ENCODE peak calls at places on chromosomes 5 and 9, in five cellular contexts. One of them, this sample, is unnamed.
A peak's percentile ranks its signal among the peaks of the same experiment; 100 is the strongest.

GRCh38 chr5:58317009-58317408 is 142.9 kb downstream of the PLK2 start:
- DNase-seq in astrocyte of the spinal cord: no peak
- DNase-seq in mammary epithelial cell: no peak
- DNase-seq in CD4-positive, CD25-positive, alpha-beta regulatory T cell: no peak
- DNase-seq in heart left ventricle: no peak
- DNase-seq in this sample: no peak

GRCh38 chr5:113162770-113163169 is 186.2 kb downstream of the DCP2 start:
- DNase-seq in mammary epithelial cell: peak; percentile 90
- DNase-seq in heart left ventricle: no peak
- DNase-seq in CD4-positive, CD25-positive, alpha-beta regulatory T cell: no peak
- DNase-seq in astrocyte of the spinal cord: peak; percentile 14
- DNase-seq in this sample: no peak

GRCh38 chr9:3893519-3893918 is 367.7 kb upstream of the RFX3 start:
- DNase-seq in astrocyte of the spinal cord: no peak
- DNase-seq in CD4-positive, CD25-positive, alpha-beta regulatory T cell: no peak
- DNase-seq in heart left ventricle: no peak
- DNase-seq in mammary epithelial cell: no peak
- DNase-seq in this sample: no peak

GRCh38 chr5:82599692-82600091 is 321.5 kb upstream of the RPS23 start:
- DNase-seq in CD4-positive, CD25-positive, alpha-beta regulatory T cell: no peak
- DNase-seq in astrocyte of the spinal cord: no peak
- DNase-seq in heart left ventricle: no peak
- DNase-seq in mammary epithelial cell: no peak
- DNase-seq in this sample: no peak

GRCh38 chr9:89436963-89437625 is 60.8 kb downstream of the SEMA4D start:
- DNase-seq in astrocyte of the spinal cord: no peak
- DNase-seq in CD4-positive, CD25-positive, alpha-beta regulatory T cell: peak; percentile 90
- DNase-seq in heart left ventricle: no peak
- DNase-seq in mammary epithelial cell: peak; percentile 17
- DNase-seq in this sample: peak; percentile 77

GRCh38 chr5:149651686-149652085 is 70.4 kb downstream of the ARHGEF37 start:
- DNase-seq in astrocyte of the spinal cord: no peak
- DNase-seq in heart left ventricle: no peak
- DNase-seq in mammary epithelial cell: no peak
- DNase-seq in CD4-positive, CD25-positive, alpha-beta regulatory T cell: peak; percentile 51
- DNase-seq in this sample: no peak

GRCh38 chr9:83588256-83588655 is 34.7 kb upstream of the IDNK start:
- DNase-seq in mammary epithelial cell: no peak
- DNase-seq in astrocyte of the spinal cord: no peak
- DNase-seq in CD4-positive, CD25-positive, alpha-beta regulatory T cell: no peak
- DNase-seq in heart left ventricle: no peak
- DNase-seq in this sample: no peak

GRCh38 chr5:67842806-67843205 is 372.8 kb upstream of the PIK3R1 start:
- DNase-seq in astrocyte of the spinal cord: peak; percentile 19
- DNase-seq in mammary epithelial cell: peak; percentile 5
- DNase-seq in CD4-positive, CD25-positive, alpha-beta regulatory T cell: no peak
- DNase-seq in heart left ventricle: no peak
- DNase-seq in this sample: no peak

GRCh38 chr5:139251281-139251687 is 42.3 kb upstream of the MATR3 start:
- DNase-seq in CD4-positive, CD25-positive, alpha-beta regulatory T cell: peak; percentile 58
- DNase-seq in heart left ventricle: no peak
- DNase-seq in mammary epithelial cell: no peak
- DNase-seq in astrocyte of the spinal cord: no peak
- DNase-seq in this sample: no peak

GRCh38 chr9:71990466-71990865 is 69.9 kb downstream of the C9orf57 start:
- DNase-seq in astrocyte of the spinal cord: no peak
- DNase-seq in mammary epithelial cell: no peak
- DNase-seq in heart left ventricle: no peak
- DNase-seq in CD4-positive, CD25-positive, alpha-beta regulatory T cell: no peak
- DNase-seq in this sample: no peak

GRCh38 chr5:170479484-170479883 is 24.3 kb upstream of the KCNIP1 start:
- DNase-seq in heart left ventricle: no peak
- DNase-seq in astrocyte of the spinal cord: no peak
- DNase-seq in mammary epithelial cell: no peak
- DNase-seq in CD4-positive, CD25-positive, alpha-beta regulatory T cell: no peak
- DNase-seq in this sample: no peak

GRCh38 chr5:18920966-18921365 is 1067.0 kb downstream of the CDH18 start:
- DNase-seq in CD4-positive, CD25-positive, alpha-beta regulatory T cell: no peak
- DNase-seq in astrocyte of the spinal cord: no peak
- DNase-seq in heart left ventricle: no peak
- DNase-seq in mammary epithelial cell: no peak
- DNase-seq in this sample: no peak

GRCh38 chr5:89313044-89313443 is 430.1 kb upstream of the MEF2C start:
- DNase-seq in CD4-positive, CD25-positive, alpha-beta regulatory T cell: no peak
- DNase-seq in astrocyte of the spinal cord: peak; percentile 84
- DNase-seq in mammary epithelial cell: peak; percentile 99
- DNase-seq in heart left ventricle: no peak
- DNase-seq in this sample: no peak

GRCh38 chr5:96968074-96968473 is 32.2 kb downstream of the LNPEP start:
- DNase-seq in CD4-positive, CD25-positive, alpha-beta regulatory T cell: no peak
- DNase-seq in mammary epithelial cell: peak; percentile 21
- DNase-seq in heart left ventricle: no peak
- DNase-seq in astrocyte of the spinal cord: peak; percentile 63
- DNase-seq in this sample: no peak

GRCh38 chr5:149528661-149529060 is 22.6 kb downstream of the CSNK1A1 start:
- DNase-seq in astrocyte of the spinal cord: no peak
- DNase-seq in CD4-positive, CD25-positive, alpha-beta regulatory T cell: no peak
- DNase-seq in mammary epithelial cell: peak; percentile 63
- DNase-seq in heart left ventricle: no peak
- DNase-seq in this sample: no peak

GRCh38 chr5:136057401-136057951 is 28.7 kb downstream of the TGFBI start:
- DNase-seq in CD4-positive, CD25-positive, alpha-beta regulatory T cell: no peak
- DNase-seq in astrocyte of the spinal cord: peak; percentile 73
- DNase-seq in heart left ventricle: no peak
- DNase-seq in mammary epithelial cell: no peak
- DNase-seq in this sample: no peak

GRCh38 chr5:149240354-149240998 is 31.2 kb upstream of the AFAP1L1 start:
- DNase-seq in CD4-positive, CD25-positive, alpha-beta regulatory T cell: peak; percentile 98
- DNase-seq in mammary epithelial cell: no peak
- DNase-seq in astrocyte of the spinal cord: no peak
- DNase-seq in heart left ventricle: no peak
- DNase-seq in this sample: peak; percentile 46

GRCh38 chr9:135134253-135135028 is 47.0 kb downstream of the OLFM1 start:
- DNase-seq in heart left ventricle: no peak
- DNase-seq in mammary epithelial cell: no peak
- DNase-seq in CD4-positive, CD25-positive, alpha-beta regulatory T cell: no peak
- DNase-seq in astrocyte of the spinal cord: no peak
- DNase-seq in this sample: no peak

GRCh38 chr5:116482394-116482793 is 92.2 kb downstream of the SEMA6A start:
- DNase-seq in CD4-positive, CD25-positive, alpha-beta regulatory T cell: no peak
- DNase-seq in heart left ventricle: no peak
- DNase-seq in mammary epithelial cell: peak; percentile 65
- DNase-seq in astrocyte of the spinal cord: peak; percentile 50
- DNase-seq in this sample: no peak

GRCh38 chr9:107491081-107492053 is 1.8 kb upstream of the KLF4 start:
- DNase-seq in CD4-positive, CD25-positive, alpha-beta regulatory T cell: no peak
- DNase-seq in astrocyte of the spinal cord: no peak
- DNase-seq in heart left ventricle: peak; percentile 38
- DNase-seq in mammary epithelial cell: no peak
- DNase-seq in this sample: no peak

GRCh38 chr5:33631786-33632185 is 191.0 kb downstream of the TARS1 start:
- DNase-seq in astrocyte of the spinal cord: peak; percentile 53
- DNase-seq in heart left ventricle: no peak
- DNase-seq in CD4-positive, CD25-positive, alpha-beta regulatory T cell: no peak
- DNase-seq in mammary epithelial cell: peak; percentile 51
- DNase-seq in this sample: no peak

GRCh38 chr5:179285236-179285635 is 60.0 kb downstream of the ADAMTS2 start:
- DNase-seq in CD4-positive, CD25-positive, alpha-beta regulatory T cell: no peak
- DNase-seq in heart left ventricle: peak; percentile 91
- DNase-seq in astrocyte of the spinal cord: no peak
- DNase-seq in mammary epithelial cell: no peak
- DNase-seq in this sample: no peak

GRCh38 chr9:109382585-109382984 is 61.7 kb upstream of the EPB41L4B start:
- DNase-seq in mammary epithelial cell: no peak
- DNase-seq in heart left ventricle: no peak
- DNase-seq in astrocyte of the spinal cord: no peak
- DNase-seq in CD4-positive, CD25-positive, alpha-beta regulatory T cell: no peak
- DNase-seq in this sample: no peak

GRCh38 chr9:109383356-109383755 is 62.5 kb upstream of the EPB41L4B start:
- DNase-seq in CD4-positive, CD25-positive, alpha-beta regulatory T cell: no peak
- DNase-seq in astrocyte of the spinal cord: no peak
- DNase-seq in mammary epithelial cell: no peak
- DNase-seq in heart left ventricle: no peak
- DNase-seq in this sample: no peak

GRCh38 chr9:109381011-109381729 is 60.3 kb upstream of the EPB41L4B start:
- DNase-seq in mammary epithelial cell: peak; percentile 43
- DNase-seq in heart left ventricle: no peak
- DNase-seq in astrocyte of the spinal cord: peak; percentile 9
- DNase-seq in CD4-positive, CD25-positive, alpha-beta regulatory T cell: no peak
- DNase-seq in this sample: no peak

GRCh38 chr9:109383947-109384346 is 63.1 kb upstream of the EPB41L4B start:
- DNase-seq in CD4-positive, CD25-positive, alpha-beta regulatory T cell: no peak
- DNase-seq in mammary epithelial cell: no peak
- DNase-seq in astrocyte of the spinal cord: no peak
- DNase-seq in heart left ventricle: no peak
- DNase-seq in this sample: no peak

GRCh38 chr9:109382182-109382581 is 61.3 kb upstream of the EPB41L4B start:
- DNase-seq in CD4-positive, CD25-positive, alpha-beta regulatory T cell: no peak
- DNase-seq in mammary epithelial cell: no peak
- DNase-seq in heart left ventricle: no peak
- DNase-seq in astrocyte of the spinal cord: no peak
- DNase-seq in this sample: no peak
- H3K4me3 ChIP-seq in CD4-positive, CD25-positive, alpha-beta regulatory T cell: no peak overlapping the region
- H3K4me3 ChIP-seq in mammary epithelial cell: no peak overlapping the region
- H3K4me3 ChIP-seq in heart left ventricle: no peak overlapping the region
- H3K4me3 ChIP-seq in astrocyte of the spinal cord: no peak overlapping the region
- H3K4me3 ChIP-seq in this sample: no peak overlapping the region

DNA sequence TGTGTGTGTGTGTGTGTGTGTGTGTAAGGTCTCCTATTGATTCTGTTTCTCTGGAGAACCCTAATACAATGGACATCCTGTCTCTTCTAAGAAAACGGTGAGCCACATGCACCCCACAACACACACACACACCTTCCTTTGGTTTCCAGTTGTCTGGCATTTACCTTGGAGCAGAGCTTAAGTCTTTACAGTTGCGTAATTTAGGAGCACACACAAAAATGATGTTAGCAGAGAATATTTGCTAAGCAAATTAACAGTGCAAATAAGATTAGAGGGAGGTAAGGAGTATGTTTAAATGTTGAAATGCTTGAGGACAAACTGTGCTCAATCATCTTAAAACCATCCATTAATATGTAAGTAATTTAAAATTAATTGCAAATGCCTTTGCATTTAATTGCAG is 478.5 kb downstream of the ARHGEF28 start:
- DNase-seq in mammary epithelial cell: no peak
- DNase-seq in astrocyte of the spinal cord: no peak
- DNase-seq in heart left ventricle: no peak
- DNase-seq in CD4-positive, CD25-positive, alpha-beta regulatory T cell: no peak
- DNase-seq in this sample: no peak
- H3K4me3 ChIP-seq in mammary epithelial cell: no peak overlapping the region
- H3K4me3 ChIP-seq in astrocyte of the spinal cord: no peak overlapping the region
- H3K4me3 ChIP-seq in heart left ventricle: no peak overlapping the region
- H3K4me3 ChIP-seq in CD4-positive, CD25-positive, alpha-beta regulatory T cell: no peak overlapping the region
- H3K4me3 ChIP-seq in this sample: no peak overlapping the region

DNA sequence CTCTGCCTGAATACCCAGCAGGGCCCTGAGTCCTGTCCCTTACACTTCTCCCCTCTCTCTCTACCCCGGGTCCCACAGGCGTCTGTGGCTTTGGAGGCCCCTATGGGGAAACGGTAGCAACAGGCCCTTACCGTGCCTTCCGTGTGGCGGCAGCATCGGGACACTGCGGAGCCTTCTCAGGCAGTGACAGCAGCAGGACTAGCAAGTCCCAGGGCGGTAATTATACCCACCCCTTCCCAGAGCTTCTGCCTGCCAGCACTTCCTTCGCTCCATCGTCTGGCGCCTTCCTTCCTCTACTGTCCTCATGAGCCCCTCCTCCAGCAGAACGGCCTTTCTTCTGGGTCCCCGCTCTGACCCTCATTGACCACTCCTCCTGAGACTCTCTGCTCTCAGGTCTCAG is 17.9 kb upstream of the PHF2 start:
- DNase-seq in mammary epithelial cell: no peak
- DNase-seq in CD4-positive, CD25-positive, alpha-beta regulatory T cell: no peak
- DNase-seq in heart left ventricle: no peak
- DNase-seq in astrocyte of the spinal cord: no peak
- DNase-seq in this sample: no peak
- H3K4me3 ChIP-seq in mammary epithelial cell: no peak overlapping the region
- H3K4me3 ChIP-seq in CD4-positive, CD25-positive, alpha-beta regulatory T cell: no peak overlapping the region
- H3K4me3 ChIP-seq in heart left ventricle: no peak overlapping the region
- H3K4me3 ChIP-seq in astrocyte of the spinal cord: no peak overlapping the region
- H3K4me3 ChIP-seq in this sample: no peak overlapping the region

DNA sequence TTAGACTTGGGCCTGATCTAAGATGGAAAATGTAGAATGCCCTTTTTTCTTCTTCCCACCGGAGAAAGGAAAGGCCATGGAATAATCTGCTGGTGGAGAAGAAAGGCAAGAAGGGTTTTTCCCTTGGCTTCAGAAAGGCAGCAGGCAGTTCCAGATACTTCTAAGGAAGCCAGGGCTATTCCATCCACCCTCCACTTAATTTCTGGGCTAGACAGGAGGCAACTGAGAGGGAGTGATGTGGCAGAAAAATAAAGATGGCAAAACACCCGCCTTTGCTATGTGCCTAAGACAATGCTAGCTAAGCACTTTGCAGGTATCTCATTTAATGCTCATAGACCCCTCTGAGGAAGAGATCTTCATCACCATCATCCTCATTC is 9.9 kb downstream of the MYOZ3 start:
- DNase-seq in mammary epithelial cell: no peak
- DNase-seq in heart left ventricle: no peak
- DNase-seq in CD4-positive, CD25-positive, alpha-beta regulatory T cell: no peak
- DNase-seq in astrocyte of the spinal cord: no peak
- DNase-seq in this sample: no peak
- H3K4me3 ChIP-seq in mammary epithelial cell: no peak overlapping the region
- H3K4me3 ChIP-seq in heart left ventricle: no peak overlapping the region
- H3K4me3 ChIP-seq in CD4-positive, CD25-positive, alpha-beta regulatory T cell: no peak overlapping the region
- H3K4me3 ChIP-seq in astrocyte of the spinal cord: no peak overlapping the region
- H3K4me3 ChIP-seq in this sample: no peak overlapping the region

GRCh38 chr5:133932441-133933168 is 35.8 kb downstream of the C5orf15 start:
- DNase-seq in mammary epithelial cell: no peak
- DNase-seq in heart left ventricle: no peak
- DNase-seq in astrocyte of the spinal cord: no peak
- DNase-seq in CD4-positive, CD25-positive, alpha-beta regulatory T cell: no peak
- DNase-seq in this sample: no peak

GRCh38 chr5:133931546-133931945 is 36.9 kb downstream of the C5orf15 start:
- DNase-seq in mammary epithelial cell: no peak
- DNase-seq in heart left ventricle: no peak
- DNase-seq in astrocyte of the spinal cord: no peak
- DNase-seq in CD4-positive, CD25-positive, alpha-beta regulatory T cell: no peak
- DNase-seq in this sample: no peak

GRCh38 chr5:133928690-133929393 is 39.6 kb downstream of the C5orf15 start:
- DNase-seq in heart left ventricle: no peak
- DNase-seq in astrocyte of the spinal cord: no peak
- DNase-seq in CD4-positive, CD25-positive, alpha-beta regulatory T cell: no peak
- DNase-seq in mammary epithelial cell: no peak
- DNase-seq in this sample: no peak

GRCh38 chr5:133930824-133931111 is 37.7 kb downstream of the C5orf15 start:
- DNase-seq in mammary epithelial cell: no peak
- DNase-seq in CD4-positive, CD25-positive, alpha-beta regulatory T cell: no peak
- DNase-seq in astrocyte of the spinal cord: no peak
- DNase-seq in heart left ventricle: no peak
- DNase-seq in this sample: no peak

GRCh38 chr5:133930061-133930823 is 38.2 kb downstream of the C5orf15 start:
- DNase-seq in CD4-positive, CD25-positive, alpha-beta regulatory T cell: peak; percentile 71
- DNase-seq in astrocyte of the spinal cord: peak; percentile 82
- DNase-seq in mammary epithelial cell: no peak
- DNase-seq in heart left ventricle: no peak
- DNase-seq in this sample: no peak
- H3K4me3 ChIP-seq in CD4-positive, CD25-positive, alpha-beta regulatory T cell: peak overlapping the region; percentile 73
- H3K4me3 ChIP-seq in astrocyte of the spinal cord: no peak overlapping the region
- H3K4me3 ChIP-seq in mammary epithelial cell: no peak overlapping the region
- H3K4me3 ChIP-seq in heart left ventricle: no peak overlapping the region
- H3K4me3 ChIP-seq in this sample: no peak overlapping the region

GRCh38 chr5:72608922-72609321 is 101.7 kb upstream of the ZNF366 start:
- DNase-seq in astrocyte of the spinal cord: no peak
- DNase-seq in CD4-positive, CD25-positive, alpha-beta regulatory T cell: no peak
- DNase-seq in mammary epithelial cell: no peak
- DNase-seq in heart left ventricle: no peak
- DNase-seq in this sample: no peak
- H3K4me3 ChIP-seq in astrocyte of the spinal cord: no peak overlapping the region
- H3K4me3 ChIP-seq in CD4-positive, CD25-positive, alpha-beta regulatory T cell: no peak overlapping the region
- H3K4me3 ChIP-seq in mammary epithelial cell: no peak overlapping the region
- H3K4me3 ChIP-seq in heart left ventricle: no peak overlapping the region
- H3K4me3 ChIP-seq in this sample: no peak overlapping the region

This sample was measured in lung.